ENCODE peak calls at places on chromosomes 2 and 18, in ten cellular contexts. V is stimulated activated CD4-positive, alpha-beta T cell treated with anti-CD3 and anti-CD28 coated beads, Interleukin-2, amount 100 ng/mL, for 24 hours; G is WERI-Rb-1; S is tibial nerve; N is glutamatergic neuron; I is M059J; Q is BJ; P is COLO829; R is GF-D8; F is H7. B is an unnamed sample.

GRCh38 chr2:165470351-165470750 is 853 bp downstream of the CSRNP3 start:
- DNase-seq in V (no peak), G (no peak), S (no peak), N (no peak), I (no peak), Q (no peak), P (no peak), R (no peak), F (no peak), B (no peak)

GRCh38 chr2:237733677-237734300 is 64.8 kb upstream of the RBM44 start:
- DNase-seq in V (no peak), G (no peak), S (no peak), N (no peak), I (no peak), Q (no peak), P (no peak), R (no peak), F (peak; percentile 74), B (no peak)

GRCh38 chr2:39772086-39772811 is 6.8 kb downstream of the THUMPD2 start:
- DNase-seq in V (no peak), G (no peak), S (no peak), N (no peak), I (peak; percentile 52), Q (no peak), P (no peak), R (no peak), F (no peak), B (no peak)

GRCh38 chr2:44836174-44836573 is 105.3 kb upstream of the SIX3 start:
- DNase-seq in V (peak; percentile 56), G (no peak), S (no peak), N (no peak), I (peak; percentile 56), Q (no peak), P (no peak), R (no peak), F (no peak), B (no peak)

GRCh38 chr2:201857326-201857725 is 51.0 kb downstream of the CDK15 start:
- DNase-seq in V (no peak), G (no peak), S (no peak), N (no peak), I (no peak), Q (no peak), P (no peak), R (no peak), F (no peak), B (no peak)

GRCh38 chr18:31546476-31546875 is 45.2 kb upstream of the TTR start:
- DNase-seq in V (no peak), G (no peak), S (no peak), N (no peak), I (peak; percentile 26), Q (no peak), P (no peak), R (no peak), F (no peak), B (no peak)

GRCh38 chr18:4096501-4096900 is 358.6 kb downstream of the DLGAP1 start:
- DNase-seq in V (no peak), G (no peak), S (no peak), N (no peak), I (no peak), Q (no peak), P (peak; percentile 51), R (no peak), F (no peak), B (no peak)

GRCh38 chr2:230866704-230867561 is 2.2 kb downstream of the ITM2C start:
- DNase-seq in V (peak; percentile 47), G (no peak), S (no peak), N (no peak), I (peak; percentile 30), Q (no peak), P (no peak), R (peak; percentile 83), F (peak; percentile 50), B (peak; percentile 61)

GRCh38 chr2:28413896-28414290 is 21.2 kb downstream of the FOSL2 start:
- DNase-seq in V (no peak), G (no peak), S (no peak), N (no peak), I (no peak), Q (no peak), P (no peak), R (no peak), F (peak; percentile 72), B (no peak)

GRCh38 chr2:46041434-46041833 is 255.8 kb upstream of the EPAS1 start:
- DNase-seq in V (no peak), G (no peak), S (no peak), N (no peak), I (no peak), Q (peak; percentile 55), P (no peak), R (no peak), F (no peak), B (no peak)

GRCh38 chr18:78503129-78503528 is 476.5 kb upstream of the SALL3 start:
- DNase-seq in V (no peak), G (peak; percentile 6), S (no peak), N (no peak), I (no peak), Q (no peak), P (no peak), R (no peak), F (no peak), B (no peak)

B was measured in KBM-7.